ENCODE peak calls at places on chromosomes 2 and 18, in four cellular contexts. R is pancreas, P is GM12878, O is lower lobe of right lung. W is an unnamed sample.

GRCh38 chr18:31204833-31205232 is 42.2 kb upstream of the DSC1 start:
- ATAC-seq in O (no peak), P (no peak), R (no peak), W (no peak)

GRCh38 chr2:218998414-218999002 is 5.3 kb upstream of the CRYBA2 start:
- ATAC-seq in P (no peak), O (no peak), R (no peak), W (no peak)

GRCh38 chr2:1864981-1865421 is 120.7 kb upstream of the PXDN start:
- ATAC-seq in P (no peak), R (no peak), O (no peak), W (no peak)

GRCh38 chr2:74304332-74305148 is 38.7 kb downstream of the SLC4A5 start:
- ATAC-seq in P (peak), R (no peak), O (no peak), W (no peak)

GRCh38 chr2:240333985-240334384 is 101.5 kb upstream of the GPC1 start:
- ATAC-seq in O (no peak), R (no peak), P (no peak), W (no peak)

GRCh38 chr2:57954020-57954419 is 92.6 kb upstream of the VRK2 start:
- ATAC-seq in R (no peak), P (no peak), O (no peak), W (no peak)

GRCh38 chr18:74946646-74947045 is 262.3 kb downstream of the PTGR3 start:
- ATAC-seq in O (no peak), P (no peak), R (no peak), W (no peak)

GRCh38 chr2:201109186-201109585 is 6.8 kb upstream of the CFLAR start:
- ATAC-seq in R (no peak), P (no peak), O (no peak), W (no peak)

GRCh38 chr2:165941827-165942226 is 11.7 kb downstream of the TTC21B start:
- ATAC-seq in O (no peak), R (no peak), P (no peak), W (no peak)

GRCh38 chr2:43810427-43810826 is 28.2 kb downstream of the ABCG5 start:
- ATAC-seq in O (no peak), R (no peak), P (no peak), W (no peak)

GRCh38 chr2:223032187-223033142 is 19.5 kb upstream of the KCNE4 start:
- ATAC-seq in P (no peak), R (no peak), O (no peak), W (no peak)

GRCh38 chr2:70301344-70302194 is at the start of gene FAM136A:
- ATAC-seq in R (peak), P (peak), O (peak), W (peak)

GRCh38 chr2:46319711-46320110 is 22.5 kb downstream of the EPAS1 start:
- ATAC-seq in O (no peak), P (no peak), R (no peak), W (no peak)
- H3K27ac ChIP-seq in O (peak), P (no peak), R (peak), W (peak)

DNA sequence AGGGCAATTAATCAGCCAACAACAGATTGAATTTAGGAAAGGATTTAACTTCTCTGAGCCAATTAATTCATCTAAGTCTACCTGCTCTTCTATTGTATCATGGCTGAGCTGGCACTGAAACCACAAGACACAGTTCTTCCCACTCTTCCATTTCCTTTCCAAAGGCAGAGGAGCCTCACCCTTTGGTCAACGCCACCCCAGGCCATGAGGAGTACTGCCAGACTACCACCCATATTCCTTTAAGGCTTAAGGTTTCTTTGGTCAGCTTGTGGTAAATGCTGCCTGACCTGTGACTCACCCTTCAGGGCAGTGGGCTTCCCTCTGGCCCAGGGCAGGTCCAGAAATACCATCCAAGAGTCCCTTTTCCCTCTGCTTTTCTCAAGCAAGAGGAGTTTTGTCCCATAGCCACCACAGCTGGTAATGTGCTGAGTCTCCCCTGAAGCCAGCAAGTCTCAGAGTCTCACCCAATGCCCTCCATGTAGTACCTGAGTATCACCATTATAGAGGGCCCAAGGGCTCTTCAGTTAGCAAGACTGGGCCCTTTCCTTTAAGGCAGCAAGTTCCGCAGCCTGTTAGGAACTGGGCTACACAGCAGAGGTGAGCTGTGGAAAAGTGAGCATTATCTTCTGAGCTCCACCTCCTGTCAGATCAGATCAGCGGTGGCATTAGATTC is 900.5 kb upstream of the CRIM1 start:
- ATAC-seq in O (no peak), R (no peak), P (peak), W (no peak)
- TF ChIP-seq CTCF in O (no peak), R (no peak), P (peak), W (no peak)

GRCh38 chr2:18402888-18403287 is 157.6 kb downstream of the RDH14 start:
- ATAC-seq in O (no peak), R (no peak), P (no peak), W (no peak)
- H3K27ac ChIP-seq in O (no peak), R (no peak), P (no peak), W (no peak)

GRCh38 chr2:146370821-146371220 is 1474.0 kb upstream of the ACVR2A start:
- ATAC-seq in R (no peak), O (no peak), P (no peak), W (no peak)
- TF ChIP-seq CTCF in R (no peak), O (no peak), P (no peak), W (no peak)

W was measured in gastroesophageal sphincter.